ENCODE peak calls at places on chromosomes 12 and 14, in nine cellular contexts. V, B, E, L, O, M, U, P and Z are unnamed samples.
A peak's percentile ranks its signal among the peaks of the same experiment; 100 is the strongest.

GRCh38 chr12:42589465-42590323 is at the start of gene PRICKLE1:
- DNase-seq in M (peak; percentile 47), L (no peak), V (peak; percentile 55), O (no peak), U (no peak), E (peak; percentile 67), P (no peak), B (no peak), Z (peak; percentile 66)

GRCh38 chr12:94458882-94459772 is 540 bp downstream of the CEP83 start:
- DNase-seq in M (no peak), V (no peak), O (peak; percentile 17), L (no peak), P (no peak), E (peak; percentile 41), U (no peak), B (peak; percentile 24), Z (peak; percentile 52)

GRCh38 chr12:121697093-121697698 is 15.4 kb upstream of the TMEM120B start:
- DNase-seq in V (no peak), O (peak; percentile 53), M (no peak), E (peak; percentile 72), B (peak; percentile 47), L (no peak), U (no peak), P (no peak), Z (peak; percentile 69)

GRCh38 chr12:131209082-131210070 is 255.7 kb downstream of the ADGRD1 start:
- DNase-seq in B (no peak), V (no peak), L (no peak), P (no peak), M (no peak), E (no peak), U (no peak), O (no peak), Z (no peak)

GRCh38 chr14:73422515-73422914 is 35.8 kb downstream of the NUMB start:
- DNase-seq in M (no peak), B (no peak), P (no peak), U (no peak), L (no peak), O (no peak), V (no peak), E (no peak), Z (no peak)

GRCh38 chr12:57836442-57837375 is 9.8 kb downstream of the CTDSP2 start:
- DNase-seq in L (no peak), B (no peak), E (peak; percentile 95), V (peak; percentile 89), O (no peak), M (peak; percentile 63), U (peak; percentile 46), P (peak; percentile 60), Z (peak; percentile 95)

GRCh38 chr14:94769413-94770250 is at the start of gene GSC:
- DNase-seq in P (no peak), M (peak; percentile 42), U (no peak), E (peak; percentile 80), V (peak; percentile 21), L (peak; percentile 19), O (no peak), B (no peak), Z (peak; percentile 33)

GRCh38 chr12:615620-616019 is 47.6 kb downstream of the NINJ2 start:
- DNase-seq in M (no peak), P (no peak), V (no peak), O (no peak), B (no peak), E (no peak), L (no peak), U (no peak), Z (peak; percentile 15)

GRCh38 chr12:94618995-94619695 is 31.2 kb downstream of the TMCC3 start:
- DNase-seq in E (no peak), L (no peak), B (peak; percentile 63), O (no peak), U (peak; percentile 64), V (no peak), M (no peak), P (peak; percentile 34), Z (peak; percentile 57)

DNA sequence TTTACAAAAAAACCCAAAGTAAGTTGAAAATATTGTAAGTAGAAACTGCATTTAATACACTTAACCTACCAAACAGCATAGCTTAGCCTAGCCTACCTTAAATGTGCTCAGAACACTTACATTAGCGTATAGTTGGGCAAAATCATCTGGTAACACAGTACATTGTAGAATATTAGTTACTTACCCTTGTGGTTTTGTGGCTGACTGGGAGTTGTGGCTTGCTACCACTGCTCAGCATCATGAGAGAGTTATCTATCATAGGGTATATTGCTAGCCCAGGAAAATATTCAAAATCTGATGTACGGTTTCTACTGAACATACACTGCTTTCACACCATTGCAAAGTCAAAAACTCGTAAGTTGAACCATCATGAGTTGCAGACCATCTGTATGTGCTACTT is 141.7 kb upstream of the GARIN6 start:
- DNase-seq in B (no peak), V (no peak), P (no peak), M (no peak), O (no peak), L (no peak), E (no peak), U (no peak), Z (no peak)
- TF ChIP-seq CTCF in B (no peak), V (no peak), P (no peak), M (no peak), O (no peak), L (no peak), E (no peak), U (no peak), Z (no peak)

DNA sequence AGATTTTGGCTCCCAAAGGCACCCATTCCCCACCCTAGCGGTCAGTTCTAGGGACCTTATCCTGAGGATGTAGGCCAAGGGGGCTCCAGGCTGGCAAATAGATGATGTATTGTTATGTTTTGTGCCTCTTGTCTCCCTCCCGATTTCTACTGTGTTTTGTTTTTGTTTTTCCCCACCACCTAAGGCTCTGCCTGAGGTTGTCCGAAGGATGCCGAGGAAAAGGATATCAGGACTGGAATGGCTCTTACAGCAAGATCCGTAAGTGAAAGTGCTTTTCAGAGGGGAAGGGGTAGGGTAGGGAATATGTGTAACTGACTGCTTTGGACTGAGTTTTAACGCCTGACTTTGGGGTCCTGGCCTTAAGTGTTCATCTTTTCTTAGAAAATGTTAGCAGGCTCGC is 6.6 kb downstream of the FOXG1 start:
- DNase-seq in P (no peak), M (no peak), V (no peak), U (no peak), E (no peak), L (no peak), B (no peak), O (no peak), Z (no peak)
- H3K4me3 ChIP-seq in P (no peak overlapping the region), M (no peak overlapping the region), V (no peak overlapping the region), U (no peak overlapping the region), E (no peak overlapping the region), L (no peak overlapping the region), B (no peak overlapping the region), O (no peak overlapping the region), Z (no peak overlapping the region)

GRCh38 chr14:103124501-103125001 is 1.3 kb downstream of the TNFAIP2 start:
- DNase-seq in V (no peak), E (no peak), O (no peak), L (no peak), U (no peak), B (no peak), P (no peak), M (no peak), Z (no peak)

GRCh38 chr14:103125098-103126070 is 2.1 kb downstream of the TNFAIP2 start:
- DNase-seq in V (no peak), B (no peak), O (no peak), P (no peak), U (no peak), E (no peak), M (no peak), L (no peak), Z (no peak)

GRCh38 chr14:103123128-103123633 is at the start of gene TNFAIP2:
- DNase-seq in O (no peak), P (no peak), B (no peak), V (peak; percentile 67), M (no peak), L (no peak), U (no peak), E (no peak), Z (peak; percentile 45)

GRCh38 chr14:103122578-103123127 is 608 bp upstream of the TNFAIP2 start:
- DNase-seq in L (no peak), B (no peak), V (no peak), U (no peak), P (no peak), E (peak; percentile 49), M (no peak), O (no peak), Z (no peak)

DNA sequence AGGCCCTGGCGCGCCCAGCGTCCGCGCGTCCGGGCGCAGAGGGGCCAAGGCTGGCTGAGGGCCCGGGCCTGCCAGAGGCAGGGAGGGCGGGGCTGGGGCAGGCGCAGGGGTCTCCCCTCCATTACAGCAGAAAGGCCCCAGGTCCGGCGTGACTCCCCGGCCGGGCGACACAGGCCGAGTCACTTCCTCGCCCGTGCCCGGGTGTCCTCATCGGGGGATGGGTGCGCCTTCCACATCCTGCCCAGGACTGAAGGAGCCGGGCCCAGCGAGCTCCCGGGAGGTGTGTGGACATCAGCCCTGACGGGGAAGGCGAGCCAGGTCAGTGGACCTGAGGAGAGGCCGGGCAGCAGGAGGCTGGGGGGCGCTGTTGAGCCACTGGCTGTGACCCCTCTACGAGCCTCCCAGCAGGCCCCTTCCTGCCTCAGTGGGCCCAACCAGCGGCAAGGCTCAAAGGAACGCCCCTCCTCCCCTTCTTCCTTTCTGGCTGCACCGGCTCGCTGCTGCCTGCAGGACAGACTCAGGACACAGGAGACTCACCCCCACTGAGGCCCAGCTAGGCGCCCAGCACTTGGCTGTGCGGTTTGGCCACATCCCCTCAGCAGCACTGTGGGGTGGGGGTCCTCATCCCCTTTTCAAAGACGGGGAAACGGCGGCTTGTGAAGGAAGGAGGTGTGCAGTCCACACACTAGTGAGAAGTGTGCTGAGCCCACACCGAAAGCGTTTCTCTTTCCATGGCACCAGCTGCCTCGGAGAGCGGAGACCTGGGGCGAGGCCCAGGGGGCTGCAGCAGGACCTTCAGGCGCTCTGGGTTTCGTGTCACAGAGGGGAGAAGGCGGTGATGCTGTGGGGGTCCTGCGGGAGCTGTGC is 606 bp downstream of the TNFAIP2 start:
- DNase-seq in L (no peak), E (no peak), O (no peak), B (no peak), V (peak; percentile 74), U (no peak), M (peak; percentile 56), P (no peak), Z (peak; percentile 58)
- TF ChIP-seq CTCF in L (no peak), E (peak; percentile 29), O (peak; percentile 35), B (no peak), V (peak; percentile 20), U (peak; percentile 29), M (no peak), P (peak; percentile 30), Z (peak; percentile 53)

GRCh38 chr12:106136263-106136662 is 2.5 kb downstream of the NUAK1 start:
- DNase-seq in U (peak; percentile 74), B (peak; percentile 37), V (peak; percentile 92), M (peak; percentile 90), O (peak; percentile 73), P (peak; percentile 70), E (peak; percentile 89), L (peak; percentile 91), Z (peak; percentile 90)

GRCh38 chr12:106135781-106136180 is 3.0 kb downstream of the NUAK1 start:
- DNase-seq in L (no peak), V (no peak), M (no peak), O (no peak), P (no peak), U (no peak), B (no peak), E (no peak), Z (peak; percentile 74)

GRCh38 chr12:106133136-106134087 is 5.3 kb downstream of the NUAK1 start:
- DNase-seq in O (no peak), B (no peak), M (no peak), E (no peak), V (no peak), U (no peak), L (no peak), P (no peak), Z (peak; percentile 64)

GRCh38 chr12:106134294-106134949 is 4.3 kb downstream of the NUAK1 start:
- DNase-seq in B (no peak), E (no peak), M (no peak), O (no peak), V (no peak), U (no peak), L (no peak), P (no peak), Z (no peak)

GRCh38 chr12:106135075-106135474 is 3.7 kb downstream of the NUAK1 start:
- DNase-seq in V (no peak), L (no peak), P (no peak), M (no peak), E (no peak), U (no peak), O (no peak), B (no peak), Z (peak; percentile 53)
- H3K4me3 ChIP-seq in V (peak overlapping the region; percentile 91), L (no peak overlapping the region), P (peak overlapping the region; percentile 52), M (no peak overlapping the region), E (no peak overlapping the region), U (no peak overlapping the region), O (no peak overlapping the region), B (no peak overlapping the region), Z (no peak overlapping the region)